ENCODE peak calls at places on chromosomes 12 and 14, in ten cellular contexts. R is mammary epithelial cell, H is amniotic epithelial cell, J is WTC11, L is Daoy, T is HTR-8/SVneo, M is NCI-H1417, X is heart right ventricle, A is Caki2, C is Calu3. V is an unnamed sample.

GRCh38 chr12:110694330-110694891 is 5.5 kb upstream of the HVCN1 start:
- DNase-seq in A (no peak), X (peak), H (no peak), M (no peak), L (no peak), R (no peak), T (no peak), J (no peak), C (no peak), V (no peak)

GRCh38 chr14:53807580-53807979 is 149.0 kb downstream of the BMP4 start:
- DNase-seq in J (no peak), H (no peak), R (no peak), T (no peak), X (peak), A (no peak), L (no peak), M (no peak), C (no peak), V (no peak)

GRCh38 chr14:39097159-39097558 is 5.9 kb downstream of the SEC23A start:
- DNase-seq in R (peak), J (no peak), A (no peak), M (no peak), L (no peak), H (peak), T (peak), X (no peak), C (no peak), V (no peak)

GRCh38 chr14:105091335-105092123 is 26.3 kb upstream of the GPR132 start:
- DNase-seq in M (peak), H (peak), R (peak), J (no peak), X (peak), L (peak), T (peak), C (peak), A (peak), V (no peak)

GRCh38 chr12:79174656-79175055 is 310.1 kb downstream of the SYT1 start:
- DNase-seq in H (peak), L (peak), A (peak), X (no peak), R (peak), T (no peak), M (peak), C (peak), J (no peak), V (peak)

GRCh38 chr14:99064262-99064954 is 207.6 kb downstream of the BCL11B start:
- DNase-seq in R (peak), H (no peak), A (no peak), X (no peak), T (no peak), L (no peak), J (no peak), M (no peak), C (peak), V (no peak)

GRCh38 chr12:89016970-89017778 is 335.1 kb downstream of the DUSP6 start:
- DNase-seq in C (peak), T (peak), H (peak), M (peak), A (peak), R (peak), X (no peak), L (peak), J (peak), V (peak)

GRCh38 chr14:100710391-100711116 is 16.1 kb upstream of the DLK1 start:
- DNase-seq in M (no peak), H (no peak), A (no peak), C (no peak), R (no peak), X (no peak), L (no peak), T (no peak), J (no peak), V (no peak)

GRCh38 chr14:68345738-68346137 is 447.1 kb downstream of the ZFP36L1 start:
- DNase-seq in M (no peak), H (peak), L (no peak), R (no peak), A (no peak), C (no peak), J (no peak), X (no peak), T (no peak), V (no peak)

GRCh38 chr12:101230547-101230946 is 20.5 kb upstream of the SLC5A8 start:
- DNase-seq in M (no peak), X (no peak), J (no peak), R (peak), T (peak), A (no peak), H (peak), L (peak), C (no peak), V (peak)

GRCh38 chr14:42113358-42114070 is 506.8 kb downstream of the LRFN5 start:
- DNase-seq in R (no peak), A (no peak), H (no peak), L (peak), C (no peak), X (no peak), T (no peak), M (no peak), J (no peak), V (no peak)